ENCODE peak calls at places on chromosomes 11 and 22, in five cellular contexts. One of them, this sample, is unnamed.

GRCh38 chr22:49097966-49098365 is 729.7 kb downstream of the BRD1 start:
- DNase-seq in HepG2: no peak
- DNase-seq in HCT116: no peak
- DNase-seq in GM12878: no peak
- DNase-seq in SK-N-SH: no peak
- DNase-seq in this sample: no peak

GRCh38 chr11:90124946-90125345 is 9.5 kb upstream of the NAALAD2 start:
- DNase-seq in HepG2: no peak
- DNase-seq in HCT116: no peak
- DNase-seq in GM12878: no peak
- DNase-seq in SK-N-SH: no peak
- DNase-seq in this sample: no peak

GRCh38 chr11:123122341-123122740 is 60.4 kb upstream of the HSPA8 start:
- DNase-seq in HepG2: no peak
- DNase-seq in HCT116: no peak
- DNase-seq in GM12878: no peak
- DNase-seq in SK-N-SH: peak; percentile 48
- DNase-seq in this sample: no peak

GRCh38 chr11:18010977-18011586 is 1.8 kb downstream of the SERGEF start:
- DNase-seq in HepG2: peak; percentile 28
- DNase-seq in HCT116: no peak
- DNase-seq in GM12878: no peak
- DNase-seq in SK-N-SH: no peak
- DNase-seq in this sample: no peak

GRCh38 chr11:112318193-112318592 is 57.5 kb upstream of the PLET1 start:
- DNase-seq in HepG2: no peak
- DNase-seq in HCT116: peak; percentile 4
- DNase-seq in GM12878: no peak
- DNase-seq in SK-N-SH: no peak
- DNase-seq in this sample: no peak

GRCh38 chr22:27718186-27719032 is 83.1 kb downstream of the MN1 start:
- DNase-seq in HepG2: peak; percentile 25
- DNase-seq in HCT116: peak; percentile 87
- DNase-seq in GM12878: no peak
- DNase-seq in SK-N-SH: peak; percentile 54
- DNase-seq in this sample: peak; percentile 83

GRCh38 chr11:126371595-126371994 is 16.1 kb downstream of the ST3GAL4 start:
- DNase-seq in HepG2: no peak
- DNase-seq in HCT116: no peak
- DNase-seq in GM12878: no peak
- DNase-seq in SK-N-SH: no peak
- DNase-seq in this sample: no peak

GRCh38 chr11:93895106-93895862 is 44.9 kb upstream of the VSTM5 start:
- DNase-seq in HepG2: peak; percentile 37
- DNase-seq in HCT116: peak; percentile 59
- DNase-seq in GM12878: no peak
- DNase-seq in SK-N-SH: peak; percentile 40
- DNase-seq in this sample: peak; percentile 41

GRCh38 chr22:47114813-47115517 is 352.5 kb downstream of the TBC1D22A start:
- DNase-seq in HepG2: no peak
- DNase-seq in HCT116: no peak
- DNase-seq in GM12878: no peak
- DNase-seq in SK-N-SH: no peak
- DNase-seq in this sample: no peak

GRCh38 chr22:43151251-43152000 is at the start of gene TSPO:
- DNase-seq in HepG2: no peak
- DNase-seq in HCT116: no peak
- DNase-seq in GM12878: no peak
- DNase-seq in SK-N-SH: peak; percentile 89
- DNase-seq in this sample: peak; percentile 84

GRCh38 chr22:38618682-38619081 is 37.5 kb downstream of the FAM227A start:
- DNase-seq in HepG2: no peak
- DNase-seq in HCT116: no peak
- DNase-seq in GM12878: no peak
- DNase-seq in SK-N-SH: no peak
- DNase-seq in this sample: no peak

GRCh38 chr11:120021391-120021953 is 116.4 kb downstream of the TRIM29 start:
- DNase-seq in HepG2: no peak
- DNase-seq in HCT116: no peak
- DNase-seq in GM12878: no peak
- DNase-seq in SK-N-SH: no peak
- DNase-seq in this sample: no peak

GRCh38 chr22:17172172-17172833 is 13.2 kb upstream of the HDHD5 start:
- DNase-seq in HepG2: no peak
- DNase-seq in HCT116: no peak
- DNase-seq in GM12878: no peak
- DNase-seq in SK-N-SH: peak; percentile 34
- DNase-seq in this sample: no peak

GRCh38 chr22:37676691-37677627 is 1.5 kb downstream of the LGALS1 start:
- DNase-seq in HepG2: peak; percentile 75
- DNase-seq in HCT116: peak; percentile 69
- DNase-seq in GM12878: no peak
- DNase-seq in SK-N-SH: peak; percentile 91
- DNase-seq in this sample: peak; percentile 95

GRCh38 chr11:86138958-86139357 is 70.1 kb upstream of the PICALM start:
- DNase-seq in HepG2: no peak
- DNase-seq in HCT116: no peak
- DNase-seq in GM12878: peak; percentile 84
- DNase-seq in SK-N-SH: no peak
- DNase-seq in this sample: no peak

GRCh38 chr11:17013548-17014320 is 480 bp downstream of the PLEKHA7 start:
- DNase-seq in HepG2: peak; percentile 19
- DNase-seq in HCT116: no peak
- DNase-seq in GM12878: no peak
- DNase-seq in SK-N-SH: peak; percentile 64
- DNase-seq in this sample: no peak

GRCh38 chr11:130150790-130151189 is 8.8 kb upstream of the ST14 start:
- DNase-seq in HepG2: no peak
- DNase-seq in HCT116: no peak
- DNase-seq in GM12878: no peak
- DNase-seq in SK-N-SH: no peak
- DNase-seq in this sample: no peak

GRCh38 chr22:22454997-22455396 is 53.5 kb downstream of the ZNF280B start:
- DNase-seq in HepG2: no peak
- DNase-seq in HCT116: no peak
- DNase-seq in GM12878: no peak
- DNase-seq in SK-N-SH: no peak
- DNase-seq in this sample: no peak

GRCh38 chr11:46238078-46238966 is 39.1 kb upstream of the CREB3L1 start:
- DNase-seq in HepG2: no peak
- DNase-seq in HCT116: no peak
- DNase-seq in GM12878: no peak
- DNase-seq in SK-N-SH: peak; percentile 87
- DNase-seq in this sample: peak; percentile 78

GRCh38 chr11:63694518-63694917 is 13.2 kb downstream of the RTN3 start:
- DNase-seq in HepG2: no peak
- DNase-seq in HCT116: no peak
- DNase-seq in GM12878: no peak
- DNase-seq in SK-N-SH: no peak
- DNase-seq in this sample: no peak
- H3K4me2 ChIP-seq in HepG2: no peak overlapping the region
- H3K4me2 ChIP-seq in HCT116: no peak overlapping the region
- H3K4me2 ChIP-seq in GM12878: no peak overlapping the region
- H3K4me2 ChIP-seq in SK-N-SH: no peak overlapping the region
- H3K4me2 ChIP-seq in this sample: no peak overlapping the region

GRCh38 chr11:113675565-113675964 is 30.5 kb downstream of the TMPRSS5 start:
- DNase-seq in HepG2: no peak
- DNase-seq in HCT116: no peak
- DNase-seq in GM12878: no peak
- DNase-seq in SK-N-SH: no peak
- DNase-seq in this sample: no peak
- TF ChIP-seq ZBTB33 in HepG2: no peak
- TF ChIP-seq ZBTB33 in HCT116: no peak
- TF ChIP-seq ZBTB33 in GM12878: no peak
- TF ChIP-seq ZBTB33 in SK-N-SH: no peak
- TF ChIP-seq ZBTB33 in this sample: no peak

GRCh38 chr11:1882265-1883238 is 9.1 kb downstream of the PRR33 start:
- DNase-seq in HepG2: peak; percentile 49
- DNase-seq in HCT116: peak; percentile 43
- DNase-seq in GM12878: no peak
- DNase-seq in SK-N-SH: peak; percentile 97
- DNase-seq in this sample: peak; percentile 91

GRCh38 chr11:1883342-1884122 is 8.2 kb downstream of the PRR33 start:
- DNase-seq in HepG2: no peak
- DNase-seq in HCT116: no peak
- DNase-seq in GM12878: no peak
- DNase-seq in SK-N-SH: peak; percentile 27
- DNase-seq in this sample: no peak

GRCh38 chr11:1881442-1882264 is 10.0 kb downstream of the PRR33 start:
- DNase-seq in HepG2: no peak
- DNase-seq in HCT116: no peak
- DNase-seq in GM12878: no peak
- DNase-seq in SK-N-SH: no peak
- DNase-seq in this sample: no peak

GRCh38 chr11:1880746-1881441 is 10.8 kb downstream of the PRR33 start:
- DNase-seq in HepG2: no peak
- DNase-seq in HCT116: no peak
- DNase-seq in GM12878: no peak
- DNase-seq in SK-N-SH: peak; percentile 23
- DNase-seq in this sample: no peak

GRCh38 chr11:1884123-1884415 is 7.6 kb downstream of the PRR33 start:
- DNase-seq in HepG2: no peak
- DNase-seq in HCT116: no peak
- DNase-seq in GM12878: no peak
- DNase-seq in SK-N-SH: no peak
- DNase-seq in this sample: no peak
- H3K4me2 ChIP-seq in HepG2: no peak overlapping the region
- H3K4me2 ChIP-seq in HCT116: no peak overlapping the region
- H3K4me2 ChIP-seq in GM12878: no peak overlapping the region
- H3K4me2 ChIP-seq in SK-N-SH: no peak overlapping the region
- H3K4me2 ChIP-seq in this sample: no peak overlapping the region

GRCh38 chr11:44955019-44955738 is 4.5 kb upstream of the TP53I11 start:
- DNase-seq in HepG2: no peak
- DNase-seq in HCT116: no peak
- DNase-seq in GM12878: no peak
- DNase-seq in SK-N-SH: no peak
- DNase-seq in this sample: peak; percentile 50
- TF ChIP-seq ZBTB33 in HepG2: no peak
- TF ChIP-seq ZBTB33 in HCT116: no peak
- TF ChIP-seq ZBTB33 in GM12878: no peak
- TF ChIP-seq ZBTB33 in SK-N-SH: no peak
- TF ChIP-seq ZBTB33 in this sample: no peak

GRCh38 chr22:24108073-24108472 is 73.2 kb upstream of the SUSD2 start:
- DNase-seq in HepG2: no peak
- DNase-seq in HCT116: no peak
- DNase-seq in GM12878: no peak
- DNase-seq in SK-N-SH: no peak
- DNase-seq in this sample: no peak
- H3K4me2 ChIP-seq in HepG2: no peak overlapping the region
- H3K4me2 ChIP-seq in HCT116: no peak overlapping the region
- H3K4me2 ChIP-seq in GM12878: no peak overlapping the region
- H3K4me2 ChIP-seq in SK-N-SH: no peak overlapping the region
- H3K4me2 ChIP-seq in this sample: no peak overlapping the region

This sample was measured in K562.